ENCODE peak calls at places on chromosomes 16 and 17, in eight cellular contexts. M is retinal pigment epithelial cell, S is WTC11, D is stomach, O is fibroblast of pulmonary artery, E is cardiac muscle cell, Z is GM13977, B is bronchial epithelial cell. Q is an unnamed sample.

GRCh38 chr17:75012320-75013076 is at the start of gene MRPL58:
- DNase-seq in M (no peak), S (peak; percentile 94), D (peak; percentile 84), O (peak; percentile 87), E (peak; percentile 92), Z (peak; percentile 94), B (peak; percentile 54), Q (peak; percentile 85)

GRCh38 chr16:11050954-11051353 is 106.6 kb downstream of the CLEC16A start:
- DNase-seq in M (no peak), S (no peak), D (no peak), O (no peak), E (no peak), Z (no peak), B (no peak), Q (no peak)

GRCh38 chr16:17350212-17350611 is 120.5 kb downstream of the XYLT1 start:
- DNase-seq in M (no peak), S (no peak), D (no peak), O (no peak), E (no peak), Z (no peak), B (no peak), Q (no peak)

GRCh38 chr16:71383054-71383773 is 24.7 kb downstream of the CALB2 start:
- DNase-seq in M (no peak), S (no peak), D (no peak), O (peak; percentile 2), E (peak; percentile 69), Z (no peak), B (peak; percentile 47), Q (no peak)

GRCh38 chr16:85649978-85650863 is 37.1 kb downstream of the GSE1 start:
- DNase-seq in M (peak; percentile 52), S (no peak), D (no peak), O (no peak), E (no peak), Z (no peak), B (no peak), Q (no peak)

GRCh38 chr17:15479697-15480096 is 12.3 kb upstream of the CDRT4 start:
- DNase-seq in M (no peak), S (no peak), D (no peak), O (peak; percentile 60), E (peak; percentile 59), Z (no peak), B (peak; percentile 11), Q (no peak)

GRCh38 chr17:50542795-50543774 is 3.9 kb upstream of the SPATA20 start:
- DNase-seq in M (peak; percentile 27), S (no peak), D (peak; percentile 94), O (no peak), E (no peak), Z (no peak), B (peak; percentile 59), Q (no peak)

GRCh38 chr17:33572615-33573014 is 279.5 kb upstream of the ASIC2 start:
- DNase-seq in M (no peak), S (peak; percentile 18), D (no peak), O (peak; percentile 20), E (no peak), Z (no peak), B (peak; percentile 7), Q (peak; percentile 19)

GRCh38 chr16:69465083-69465721 is 40.8 kb downstream of the CYB5B start:
- DNase-seq in M (no peak), S (no peak), D (no peak), O (no peak), E (no peak), Z (no peak), B (no peak), Q (no peak)

GRCh38 chr17:81295678-81296381 is 723 bp upstream of the SLC38A10 start:
- DNase-seq in M (peak; percentile 36), S (peak; percentile 57), D (peak; percentile 84), O (peak; percentile 46), E (peak; percentile 35), Z (peak; percentile 74), B (peak; percentile 85), Q (no peak)

GRCh38 chr16:21645261-21645721 is 7.1 kb downstream of the IGSF6 start:
- DNase-seq in M (no peak), S (no peak), D (no peak), O (no peak), E (peak; percentile 48), Z (peak; percentile 64), B (no peak), Q (no peak)

GRCh38 chr17:4506180-4506814 is 7.6 kb downstream of the SPNS2 start:
- DNase-seq in M (no peak), S (no peak), D (no peak), O (no peak), E (no peak), Z (no peak), B (no peak), Q (no peak)

GRCh38 chr17:31900877-31901276 is 631 bp downstream of the UTP6 start:
- DNase-seq in M (no peak), S (no peak), D (no peak), O (peak; percentile 30), E (peak; percentile 33), Z (no peak), B (peak; percentile 54), Q (no peak)

GRCh38 chr17:34204402-34204801 is 50.7 kb upstream of the CCL2 start:
- DNase-seq in M (no peak), S (no peak), D (no peak), O (no peak), E (no peak), Z (no peak), B (no peak), Q (no peak)

GRCh38 chr17:69059458-69060205 is 1.1 kb downstream of the ABCA9 start:
- DNase-seq in M (no peak), S (no peak), D (no peak), O (peak; percentile 80), E (peak; percentile 80), Z (no peak), B (no peak), Q (no peak)

GRCh38 chr16:85978291-85978775 is 79.4 kb downstream of the IRF8 start:
- DNase-seq in M (no peak), S (no peak), D (no peak), O (no peak), E (peak; percentile 36), Z (no peak), B (no peak), Q (no peak)

GRCh38 chr17:47729486-47729885 is 3.5 kb upstream of the TBX21 start:
- DNase-seq in M (no peak), S (no peak), D (no peak), O (no peak), E (no peak), Z (no peak), B (no peak), Q (no peak)

GRCh38 chr17:65198653-65199382 is 61.6 kb downstream of the RGS9 start:
- DNase-seq in M (no peak), S (no peak), D (no peak), O (peak; percentile 81), E (peak; percentile 75), Z (peak; percentile 74), B (peak; percentile 67), Q (no peak)

GRCh38 chr16:81817296-81817695 is 38.2 kb downstream of the PLCG2 start:
- DNase-seq in M (no peak), S (no peak), D (no peak), O (no peak), E (no peak), Z (no peak), B (no peak), Q (no peak)

GRCh38 chr17:19005442-19005773 is 844 bp upstream of the FAM83G start:
- DNase-seq in M (no peak), S (peak; percentile 32), D (no peak), O (no peak), E (no peak), Z (no peak), B (no peak), Q (no peak)

GRCh38 chr17:10614536-10615155 is 42.5 kb downstream of the MYH3 start:
- DNase-seq in M (no peak), S (peak; percentile 84), D (no peak), O (peak; percentile 76), E (peak; percentile 77), Z (peak; percentile 67), B (peak; percentile 34), Q (peak; percentile 77)

GRCh38 chr17:28370035-28370743 is at the start of gene VTN:
- DNase-seq in M (peak; percentile 51), S (peak; percentile 56), D (peak; percentile 47), O (peak; percentile 70), E (peak; percentile 91), Z (no peak), B (no peak), Q (no peak)

GRCh38 chr17:51045616-51046526 is 74.8 kb downstream of the SPAG9 start:
- DNase-seq in M (no peak), S (no peak), D (no peak), O (peak; percentile 44), E (peak; percentile 29), Z (no peak), B (no peak), Q (no peak)

GRCh38 chr17:61131555-61131954 is 268.1 kb upstream of the TBX2 start:
- DNase-seq in M (no peak), S (no peak), D (no peak), O (no peak), E (no peak), Z (no peak), B (no peak), Q (no peak)

GRCh38 chr17:55456307-55457240 is 34.9 kb upstream of the MMD start:
- DNase-seq in M (no peak), S (no peak), D (no peak), O (no peak), E (no peak), Z (no peak), B (no peak), Q (no peak)

DNA sequence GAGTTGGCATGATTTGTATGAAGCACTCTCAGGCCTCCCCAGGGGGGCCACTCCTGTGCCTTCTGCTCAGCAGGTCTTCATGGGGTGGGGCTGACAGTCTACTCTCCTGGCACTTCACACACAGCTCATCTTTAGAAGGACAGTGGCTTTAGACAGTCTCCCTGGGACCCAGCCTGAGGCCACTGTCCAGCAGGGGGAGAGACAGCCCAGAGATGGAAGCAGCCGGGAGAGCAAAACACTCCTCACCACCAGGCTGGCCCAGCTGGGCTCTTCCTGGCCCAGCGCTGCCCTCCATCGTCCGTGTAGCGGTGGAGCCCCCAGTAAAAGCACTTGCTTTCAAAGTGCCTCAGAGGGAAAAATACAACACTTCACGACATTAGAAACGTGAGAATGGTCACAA is 62.0 kb upstream of the CRHR1 start:
- DNase-seq in M (no peak), S (peak; percentile 79), D (no peak), O (no peak), E (peak; percentile 7), Z (no peak), B (no peak), Q (peak; percentile 56)
- TF ChIP-seq CTCF in M (peak; percentile 50), S (no peak), D (peak; percentile 14), O (peak; percentile 14), E (peak; percentile 33), Z (no peak), B (no peak), Q (peak; percentile 24)

GRCh38 chr16:5916711-5917191 is 819.2 kb upstream of the EEF2KMT start:
- DNase-seq in M (peak; percentile 19), S (no peak), D (no peak), O (no peak), E (no peak), Z (no peak), B (peak; percentile 17), Q (peak; percentile 5)
- TF ChIP-seq CTCF in M (no peak), S (no peak), D (no peak), O (no peak), E (no peak), Z (no peak), B (no peak), Q (no peak)

GRCh38 chr17:72587773-72588511 is 467.1 kb downstream of the SOX9 start:
- DNase-seq in M (no peak), S (no peak), D (no peak), O (peak; percentile 43), E (peak; percentile 57), Z (no peak), B (peak; percentile 81), Q (no peak)
- TF ChIP-seq CTCF in M (peak; percentile 5), S (no peak), D (no peak), O (peak; percentile 21), E (peak; percentile 26), Z (no peak), B (no peak), Q (no peak)

GRCh38 chr16:30395155-30395991 is at the start of gene ZNF48:
- DNase-seq in M (peak; percentile 69), S (peak; percentile 85), D (peak; percentile 88), O (peak; percentile 93), E (peak; percentile 94), Z (peak; percentile 87), B (peak; percentile 22), Q (peak; percentile 80)
- TF ChIP-seq CTCF in M (no peak), S (no peak), D (no peak), O (no peak), E (no peak), Z (peak; percentile 65), B (peak; percentile 38), Q (peak; percentile 41)